ENCODE peak calls at places on chromosomes 5 and 9, in six cellular contexts. One of them, this sample, is unnamed.

GRCh38 chr5:172411423-172412111 is 42.8 kb downstream of the SH3PXD2B start:
- DNase-seq in K562: no peak
- DNase-seq in HepG2: no peak
- DNase-seq in A549: no peak
- DNase-seq in endothelial cell of umbilical vein: no peak
- DNase-seq in GM12878: no peak
- DNase-seq in this sample: peak; percentile 46

GRCh38 chr5:179619776-179620175 is 3.7 kb downstream of the HNRNPH1 start:
- DNase-seq in GM12878: no peak
- DNase-seq in A549: no peak
- DNase-seq in HepG2: no peak
- DNase-seq in endothelial cell of umbilical vein: peak; percentile 37
- DNase-seq in K562: no peak
- DNase-seq in this sample: no peak

GRCh38 chr5:77948476-77948875 is 172.3 kb upstream of the TBCA start:
- DNase-seq in K562: no peak
- DNase-seq in GM12878: no peak
- DNase-seq in A549: no peak
- DNase-seq in HepG2: no peak
- DNase-seq in endothelial cell of umbilical vein: no peak
- DNase-seq in this sample: no peak

GRCh38 chr9:96453625-96454024 is 3.7 kb downstream of the HABP4 start:
- DNase-seq in HepG2: peak; percentile 25
- DNase-seq in K562: no peak
- DNase-seq in endothelial cell of umbilical vein: peak; percentile 31
- DNase-seq in GM12878: no peak
- DNase-seq in A549: peak; percentile 75
- DNase-seq in this sample: no peak

GRCh38 chr5:126099077-126099476 is 324.1 kb upstream of the GRAMD2B start:
- DNase-seq in K562: no peak
- DNase-seq in HepG2: no peak
- DNase-seq in GM12878: no peak
- DNase-seq in endothelial cell of umbilical vein: no peak
- DNase-seq in A549: no peak
- DNase-seq in this sample: no peak

GRCh38 chr5:40220260-40220659 is 459.5 kb upstream of the PTGER4 start:
- DNase-seq in A549: no peak
- DNase-seq in GM12878: no peak
- DNase-seq in endothelial cell of umbilical vein: no peak
- DNase-seq in K562: no peak
- DNase-seq in HepG2: no peak
- DNase-seq in this sample: no peak

GRCh38 chr9:114958021-114958846 is 27.8 kb upstream of the TNFSF8 start:
- DNase-seq in GM12878: no peak
- DNase-seq in HepG2: no peak
- DNase-seq in A549: no peak
- DNase-seq in K562: no peak
- DNase-seq in endothelial cell of umbilical vein: no peak
- DNase-seq in this sample: peak; percentile 96

GRCh38 chr9:89596937-89597555 is 7.8 kb upstream of the GADD45G start:
- DNase-seq in A549: no peak
- DNase-seq in HepG2: no peak
- DNase-seq in GM12878: no peak
- DNase-seq in endothelial cell of umbilical vein: no peak
- DNase-seq in K562: no peak
- DNase-seq in this sample: no peak

GRCh38 chr5:116652196-116652729 is 77.6 kb upstream of the SEMA6A start:
- DNase-seq in HepG2: peak; percentile 97
- DNase-seq in A549: no peak
- DNase-seq in GM12878: peak; percentile 85
- DNase-seq in endothelial cell of umbilical vein: no peak
- DNase-seq in K562: no peak
- DNase-seq in this sample: peak; percentile 2

GRCh38 chr5:51278458-51279049 is 104.7 kb upstream of the ISL1 start:
- DNase-seq in K562: no peak
- DNase-seq in A549: no peak
- DNase-seq in HepG2: no peak
- DNase-seq in GM12878: no peak
- DNase-seq in endothelial cell of umbilical vein: no peak
- DNase-seq in this sample: no peak

GRCh38 chr9:2526071-2526862 is 95.3 kb upstream of the VLDLR start:
- DNase-seq in endothelial cell of umbilical vein: no peak
- DNase-seq in GM12878: no peak
- DNase-seq in HepG2: no peak
- DNase-seq in A549: no peak
- DNase-seq in K562: no peak
- DNase-seq in this sample: no peak

GRCh38 chr5:109868737-109869136 is 179.0 kb downstream of the MAN2A1 start:
- DNase-seq in HepG2: no peak
- DNase-seq in GM12878: no peak
- DNase-seq in A549: no peak
- DNase-seq in endothelial cell of umbilical vein: no peak
- DNase-seq in K562: no peak
- DNase-seq in this sample: no peak

DNA sequence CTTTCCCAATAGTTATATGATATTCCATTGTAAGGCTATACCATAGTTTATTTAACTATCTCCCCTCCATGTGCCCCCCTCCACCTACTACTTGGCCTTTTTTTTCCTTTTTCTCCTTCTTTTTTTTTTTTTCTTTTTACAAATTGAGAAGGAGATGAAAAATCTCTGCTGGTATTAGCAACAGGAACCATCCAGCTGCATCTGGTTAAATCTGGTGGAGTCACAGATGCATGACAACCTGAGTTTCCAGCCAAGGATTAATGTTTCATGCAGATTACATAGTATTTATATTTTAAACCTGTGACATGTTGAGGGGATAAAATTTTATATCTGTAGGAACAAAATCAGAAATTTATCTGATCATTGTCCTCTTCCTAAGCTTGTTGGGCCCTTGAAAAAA is 128.5 kb upstream of the IQGAP2 start:
- DNase-seq in endothelial cell of umbilical vein: no peak
- DNase-seq in GM12878: no peak
- DNase-seq in K562: no peak
- DNase-seq in A549: no peak
- DNase-seq in HepG2: no peak
- DNase-seq in this sample: no peak
- TF ChIP-seq MYC in endothelial cell of umbilical vein: no peak
- TF ChIP-seq MYC in GM12878: no peak
- TF ChIP-seq MYC in K562: no peak
- TF ChIP-seq MYC in A549: no peak
- TF ChIP-seq MYC in HepG2: no peak
- TF ChIP-seq MYC in this sample: no peak

GRCh38 chr9:113803811-113804589 is 72.1 kb upstream of the ZNF618 start:
- DNase-seq in A549: no peak
- DNase-seq in K562: no peak
- DNase-seq in GM12878: no peak
- DNase-seq in endothelial cell of umbilical vein: no peak
- DNase-seq in HepG2: no peak
- DNase-seq in this sample: no peak

GRCh38 chr9:113808391-113809191 is 67.5 kb upstream of the ZNF618 start:
- DNase-seq in endothelial cell of umbilical vein: peak; percentile 40
- DNase-seq in GM12878: no peak
- DNase-seq in A549: no peak
- DNase-seq in K562: no peak
- DNase-seq in HepG2: no peak
- DNase-seq in this sample: peak; percentile 37

GRCh38 chr9:113809192-113809482 is 67.0 kb upstream of the ZNF618 start:
- DNase-seq in A549: no peak
- DNase-seq in HepG2: no peak
- DNase-seq in endothelial cell of umbilical vein: no peak
- DNase-seq in GM12878: no peak
- DNase-seq in K562: no peak
- DNase-seq in this sample: no peak

GRCh38 chr9:113805753-113806152 is 70.4 kb upstream of the ZNF618 start:
- DNase-seq in K562: no peak
- DNase-seq in GM12878: no peak
- DNase-seq in HepG2: no peak
- DNase-seq in A549: no peak
- DNase-seq in endothelial cell of umbilical vein: no peak
- DNase-seq in this sample: no peak

DNA sequence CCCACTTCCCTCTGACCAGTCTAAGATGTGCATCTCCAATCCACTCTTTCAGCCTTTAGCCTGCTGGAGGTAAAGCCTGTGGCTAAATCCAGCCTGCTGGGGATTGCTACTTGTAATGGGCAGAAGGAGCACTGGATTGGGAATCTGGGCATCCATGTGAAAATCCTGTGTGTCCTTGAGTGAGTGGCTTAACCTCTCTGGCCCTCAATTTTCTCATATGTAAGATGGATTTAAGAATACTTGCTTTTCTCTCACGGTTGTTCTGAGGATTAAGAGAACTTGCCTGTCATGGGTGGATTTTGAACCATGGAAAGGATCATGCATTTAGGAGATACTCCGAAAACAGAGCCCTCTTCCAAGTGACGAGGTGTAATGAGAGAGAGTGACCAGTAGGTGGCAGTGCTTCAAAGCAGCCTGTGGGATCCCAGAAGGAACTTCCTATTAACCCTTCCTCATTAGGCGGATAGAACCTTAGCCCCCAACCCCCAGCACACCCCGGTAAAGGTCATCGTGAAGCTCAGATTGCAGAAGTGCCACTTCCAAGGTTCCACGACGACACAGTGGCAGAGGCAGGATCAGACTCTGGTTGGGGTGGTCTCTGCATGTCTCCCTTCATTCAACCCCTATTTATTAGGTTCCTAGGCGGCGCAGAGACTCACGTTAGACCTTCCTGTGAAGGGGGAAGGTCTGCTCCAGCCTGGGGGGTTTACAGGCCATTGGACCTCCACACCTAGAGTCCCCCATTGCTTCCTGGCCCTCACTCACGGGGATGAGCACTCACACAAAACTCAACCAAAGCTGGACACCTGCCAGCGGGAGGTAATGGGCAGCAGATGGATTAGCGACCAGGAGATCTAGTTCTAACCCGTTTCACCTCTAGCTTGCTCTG is 68.7 kb upstream of the ZNF618 start:
- DNase-seq in K562: peak; percentile 81
- DNase-seq in A549: peak; percentile 84
- DNase-seq in HepG2: peak; percentile 19
- DNase-seq in GM12878: no peak
- DNase-seq in endothelial cell of umbilical vein: peak; percentile 73
- DNase-seq in this sample: peak; percentile 71
- TF ChIP-seq MYC in K562: no peak
- TF ChIP-seq MYC in A549: no peak
- TF ChIP-seq MYC in HepG2: no peak
- TF ChIP-seq MYC in GM12878: no peak
- TF ChIP-seq MYC in endothelial cell of umbilical vein: no peak
- TF ChIP-seq MYC in this sample: peak; percentile 38

GRCh38 chr5:53302524-53302923 is 177.9 kb upstream of the FST start:
- DNase-seq in A549: no peak
- DNase-seq in HepG2: no peak
- DNase-seq in K562: no peak
- DNase-seq in endothelial cell of umbilical vein: no peak
- DNase-seq in GM12878: no peak
- DNase-seq in this sample: no peak

GRCh38 chr5:53298841-53299240 is 181.6 kb upstream of the FST start:
- DNase-seq in K562: no peak
- DNase-seq in GM12878: no peak
- DNase-seq in endothelial cell of umbilical vein: no peak
- DNase-seq in A549: no peak
- DNase-seq in HepG2: no peak
- DNase-seq in this sample: no peak

DNA sequence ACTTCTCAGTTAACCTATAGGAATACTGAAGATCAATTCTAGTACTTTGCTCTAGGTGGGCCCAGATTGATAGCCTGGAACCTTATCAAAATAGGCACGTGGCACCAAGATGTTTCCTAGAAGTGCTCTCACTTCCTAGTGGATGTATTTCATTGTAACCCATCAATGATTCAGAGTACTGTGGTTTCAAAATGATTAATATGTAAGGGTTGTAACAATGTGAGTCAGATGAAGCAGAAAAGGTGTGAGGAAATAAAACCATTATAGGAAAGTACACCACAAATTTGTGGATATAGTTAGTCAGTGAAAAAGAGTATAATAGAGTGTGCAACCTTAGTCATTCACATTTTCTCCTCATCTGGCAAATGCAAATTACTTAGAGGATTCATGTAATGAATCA is 177.3 kb upstream of the FST start:
- DNase-seq in HepG2: no peak
- DNase-seq in K562: no peak
- DNase-seq in GM12878: no peak
- DNase-seq in endothelial cell of umbilical vein: peak; percentile 54
- DNase-seq in A549: no peak
- DNase-seq in this sample: no peak
- TF ChIP-seq MYC in HepG2: no peak
- TF ChIP-seq MYC in K562: no peak
- TF ChIP-seq MYC in GM12878: no peak
- TF ChIP-seq MYC in endothelial cell of umbilical vein: no peak
- TF ChIP-seq MYC in A549: no peak
- TF ChIP-seq MYC in this sample: no peak

DNA sequence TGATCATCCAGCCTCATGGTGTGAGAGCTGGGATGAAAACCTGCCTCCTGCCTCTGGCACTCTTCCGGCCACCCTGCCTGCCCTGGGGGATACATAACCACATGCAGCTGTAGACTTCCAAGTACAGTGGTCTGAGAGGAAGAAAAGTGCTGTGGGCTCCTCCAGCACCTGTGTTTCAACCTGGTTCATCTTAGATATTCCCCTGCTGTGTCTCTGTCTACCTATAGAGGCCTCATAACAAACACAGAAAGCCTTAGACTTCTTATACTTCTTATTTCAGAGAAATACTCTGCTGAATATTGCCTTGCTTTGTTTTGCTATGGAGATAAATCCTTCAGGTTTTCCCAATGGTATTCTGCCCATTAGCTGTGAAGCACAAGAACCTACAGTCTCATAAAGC is 19.6 kb upstream of the TNFAIP8 start:
- DNase-seq in HepG2: no peak
- DNase-seq in A549: no peak
- DNase-seq in K562: no peak
- DNase-seq in endothelial cell of umbilical vein: no peak
- DNase-seq in GM12878: no peak
- DNase-seq in this sample: no peak
- TF ChIP-seq MYC in HepG2: no peak
- TF ChIP-seq MYC in A549: no peak
- TF ChIP-seq MYC in K562: no peak
- TF ChIP-seq MYC in endothelial cell of umbilical vein: no peak
- TF ChIP-seq MYC in GM12878: no peak
- TF ChIP-seq MYC in this sample: no peak

GRCh38 chr5:55407059-55407684 is 99.4 kb downstream of the MTREX start:
- DNase-seq in endothelial cell of umbilical vein: peak; percentile 54
- DNase-seq in GM12878: no peak
- DNase-seq in K562: no peak
- DNase-seq in A549: peak; percentile 25
- DNase-seq in HepG2: peak; percentile 27
- DNase-seq in this sample: peak; percentile 31
- TF ChIP-seq MYC in endothelial cell of umbilical vein: no peak
- TF ChIP-seq MYC in GM12878: no peak
- TF ChIP-seq MYC in K562: no peak
- TF ChIP-seq MYC in A549: no peak
- TF ChIP-seq MYC in HepG2: no peak
- TF ChIP-seq MYC in this sample: no peak

DNA sequence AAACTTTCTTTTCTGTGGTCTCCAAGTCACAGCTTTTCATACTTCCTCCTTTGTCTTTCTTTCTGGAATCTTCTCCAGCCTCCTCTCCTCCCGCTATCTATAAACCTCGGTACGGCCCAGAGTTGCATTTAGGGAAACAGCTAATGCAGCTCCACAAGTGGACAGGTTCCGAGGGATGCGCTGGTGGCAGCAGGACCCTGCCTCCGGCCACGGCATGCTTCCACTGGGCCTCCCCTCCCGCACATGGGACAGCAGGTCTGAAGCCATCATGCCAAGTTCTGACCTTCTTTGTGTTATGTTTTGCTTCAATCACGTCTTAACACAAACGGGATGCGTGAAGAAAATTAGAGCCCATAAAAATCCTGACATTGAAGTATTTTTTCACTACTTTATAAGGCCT is 136.9 kb downstream of the IRX2 start:
- DNase-seq in HepG2: no peak
- DNase-seq in GM12878: no peak
- DNase-seq in A549: no peak
- DNase-seq in endothelial cell of umbilical vein: no peak
- DNase-seq in K562: no peak
- DNase-seq in this sample: no peak
- TF ChIP-seq MYC in HepG2: no peak
- TF ChIP-seq MYC in GM12878: no peak
- TF ChIP-seq MYC in A549: no peak
- TF ChIP-seq MYC in endothelial cell of umbilical vein: no peak
- TF ChIP-seq MYC in K562: no peak
- TF ChIP-seq MYC in this sample: no peak